ENCODE peak calls at places on chromosomes 5 and 9, in four cellular contexts. X is left kidney; W is effector memory CD4-positive, alpha-beta T cell; F is NCI-H2171. R is an unnamed sample.

GRCh38 chr5:36298546-36298945 is 3.2 kb downstream of the RANBP3L start:
- DNase-seq in X (no peak), W (no peak), F (no peak), R (no peak)

GRCh38 chr5:155082401-155082800 is 68.8 kb downstream of the KIF4B start:
- DNase-seq in X (no peak), W (no peak), F (no peak), R (no peak)

GRCh38 chr5:68290260-68290674 is 74.7 kb downstream of the PIK3R1 start:
- DNase-seq in X (peak), W (no peak), F (no peak), R (peak)

GRCh38 chr9:129806126-129806525 is 3.1 kb downstream of the TOR1B start:
- DNase-seq in X (peak), W (no peak), F (no peak), R (no peak)

GRCh38 chr9:101093620-101094019 is 65.1 kb downstream of the PLPPR1 start:
- DNase-seq in X (peak), W (no peak), F (no peak), R (no peak)

GRCh38 chr5:179267071-179267670 is 78.1 kb downstream of the ADAMTS2 start:
- DNase-seq in X (no peak), W (no peak), F (no peak), R (no peak)

GRCh38 chr9:121133104-121133816 is 58.5 kb downstream of the CNTRL start:
- DNase-seq in X (peak), W (peak), F (no peak), R (no peak)

GRCh38 chr5:130135506-130135905 is 231.2 kb downstream of the CHSY3 start:
- DNase-seq in X (no peak), W (no peak), F (no peak), R (no peak)

GRCh38 chr5:5432020-5432707 is 9.7 kb downstream of the ICE1 start:
- DNase-seq in X (no peak), W (no peak), F (no peak), R (no peak)

GRCh38 chr5:12016149-12016740 is 112.0 kb upstream of the CTNND2 start:
- DNase-seq in X (no peak), W (no peak), F (peak), R (peak)

GRCh38 chr5:78554595-78554994 is 94.0 kb downstream of the LHFPL2 start:
- DNase-seq in X (no peak), W (no peak), F (no peak), R (no peak)

GRCh38 chr5:168424506-168425298 is 61.6 kb upstream of the RARS1 start:
- DNase-seq in X (no peak), W (no peak), F (no peak), R (no peak)

GRCh38 chr5:122236270-122236669 is 75.8 kb upstream of the SNCAIP start:
- DNase-seq in X (no peak), W (no peak), F (no peak), R (no peak)

GRCh38 chr5:3854069-3854741 is 258.6 kb downstream of the IRX1 start:
- DNase-seq in X (no peak), W (no peak), F (no peak), R (peak)

GRCh38 chr9:136089697-136090045 is 5.4 kb downstream of the NACC2 start:
- DNase-seq in X (peak), W (no peak), F (peak), R (peak)

GRCh38 chr5:123091988-123092583 is 3.0 kb downstream of the PRDM6 start:
- DNase-seq in X (peak), W (no peak), F (no peak), R (peak)

GRCh38 chr9:20295555-20295954 is 326.7 kb downstream of the MLLT3 start:
- DNase-seq in X (no peak), W (no peak), F (no peak), R (no peak)

GRCh38 chr5:125049721-125050357 is 303.4 kb upstream of the ZNF608 start:
- DNase-seq in X (peak), W (no peak), F (no peak), R (no peak)

GRCh38 chr5:90562331-90562730 is 3.7 kb downstream of the ADGRV1 start:
- DNase-seq in X (peak), W (no peak), F (peak), R (no peak)

GRCh38 chr9:16830806-16831205 is 39.7 kb downstream of the BNC2 start:
- DNase-seq in X (peak), W (no peak), F (no peak), R (no peak)

GRCh38 chr5:14109771-14110170 is 33.4 kb upstream of the TRIO start:
- DNase-seq in X (no peak), W (no peak), F (no peak), R (no peak)

R was measured in retina.